ENCODE peak calls at places on chromosomes 5 and 9, in ten cellular contexts. One of them, this sample, is unnamed.

GRCh38 chr9:118522093-118523028 is 818.2 kb downstream of the TLR4 start:
- DNase-seq in cardiac fibroblast: peak; percentile 38
- DNase-seq in T-helper 2 cell: no peak
- DNase-seq in cardiac muscle cell: peak; percentile 37
- DNase-seq in KBM-7: peak; percentile 56
- DNase-seq in Karpas-422: peak; percentile 80
- DNase-seq in progenitor cell of endocrine pancreas: peak; percentile 30
- DNase-seq in stimulated activated CD8-positive, alpha-beta memory T cell treated with anti-CD3 and anti-CD28 coated beads, Interleukin-15, amount 100 ng/mL, for 24 hours: no peak
- DNase-seq in stimulated activated CD4-positive, alpha-beta T cell treated with anti-CD3 and anti-CD28 coated beads, Interleukin-1b, Interleukin-23, amount 100 ng/mL, for 24 hours: no peak
- DNase-seq in activated CD4-positive, alpha-beta T cell treated with anti-CD3 and anti-CD28 coated beads, Interleukin-2, amount 50 U/mL, for 1 hour: no peak
- DNase-seq in this sample: no peak

GRCh38 chr5:177447611-177448243 is 1.1 kb downstream of the PRR7 start:
- DNase-seq in progenitor cell of endocrine pancreas: peak; percentile 52
- DNase-seq in activated CD4-positive, alpha-beta T cell treated with anti-CD3 and anti-CD28 coated beads, Interleukin-2, amount 50 U/mL, for 1 hour: no peak
- DNase-seq in stimulated activated CD4-positive, alpha-beta T cell treated with anti-CD3 and anti-CD28 coated beads, Interleukin-1b, Interleukin-23, amount 100 ng/mL, for 24 hours: no peak
- DNase-seq in stimulated activated CD8-positive, alpha-beta memory T cell treated with anti-CD3 and anti-CD28 coated beads, Interleukin-15, amount 100 ng/mL, for 24 hours: no peak
- DNase-seq in cardiac muscle cell: peak; percentile 78
- DNase-seq in Karpas-422: peak; percentile 84
- DNase-seq in cardiac fibroblast: peak; percentile 83
- DNase-seq in T-helper 2 cell: no peak
- DNase-seq in KBM-7: peak; percentile 48
- DNase-seq in this sample: peak; percentile 64

GRCh38 chr5:180830253-180831138 is 27.9 kb upstream of the MGAT1 start:
- DNase-seq in progenitor cell of endocrine pancreas: no peak
- DNase-seq in cardiac muscle cell: no peak
- DNase-seq in cardiac fibroblast: peak; percentile 49
- DNase-seq in KBM-7: no peak
- DNase-seq in Karpas-422: peak; percentile 82
- DNase-seq in stimulated activated CD8-positive, alpha-beta memory T cell treated with anti-CD3 and anti-CD28 coated beads, Interleukin-15, amount 100 ng/mL, for 24 hours: peak; percentile 34
- DNase-seq in T-helper 2 cell: peak; percentile 51
- DNase-seq in stimulated activated CD4-positive, alpha-beta T cell treated with anti-CD3 and anti-CD28 coated beads, Interleukin-1b, Interleukin-23, amount 100 ng/mL, for 24 hours: peak; percentile 39
- DNase-seq in activated CD4-positive, alpha-beta T cell treated with anti-CD3 and anti-CD28 coated beads, Interleukin-2, amount 50 U/mL, for 1 hour: peak; percentile 76
- DNase-seq in this sample: peak; percentile 83

GRCh38 chr5:135651156-135651555 is 72.4 kb upstream of the CXCL14 start:
- DNase-seq in stimulated activated CD8-positive, alpha-beta memory T cell treated with anti-CD3 and anti-CD28 coated beads, Interleukin-15, amount 100 ng/mL, for 24 hours: no peak
- DNase-seq in KBM-7: no peak
- DNase-seq in cardiac fibroblast: no peak
- DNase-seq in progenitor cell of endocrine pancreas: no peak
- DNase-seq in T-helper 2 cell: no peak
- DNase-seq in cardiac muscle cell: peak; percentile 5
- DNase-seq in Karpas-422: no peak
- DNase-seq in activated CD4-positive, alpha-beta T cell treated with anti-CD3 and anti-CD28 coated beads, Interleukin-2, amount 50 U/mL, for 1 hour: no peak
- DNase-seq in stimulated activated CD4-positive, alpha-beta T cell treated with anti-CD3 and anti-CD28 coated beads, Interleukin-1b, Interleukin-23, amount 100 ng/mL, for 24 hours: no peak
- DNase-seq in this sample: no peak

GRCh38 chr9:89375181-89375760 is 57.0 kb downstream of the SECISBP2 start:
- DNase-seq in stimulated activated CD4-positive, alpha-beta T cell treated with anti-CD3 and anti-CD28 coated beads, Interleukin-1b, Interleukin-23, amount 100 ng/mL, for 24 hours: no peak
- DNase-seq in stimulated activated CD8-positive, alpha-beta memory T cell treated with anti-CD3 and anti-CD28 coated beads, Interleukin-15, amount 100 ng/mL, for 24 hours: no peak
- DNase-seq in activated CD4-positive, alpha-beta T cell treated with anti-CD3 and anti-CD28 coated beads, Interleukin-2, amount 50 U/mL, for 1 hour: no peak
- DNase-seq in cardiac fibroblast: no peak
- DNase-seq in T-helper 2 cell: no peak
- DNase-seq in Karpas-422: peak; percentile 64
- DNase-seq in cardiac muscle cell: no peak
- DNase-seq in KBM-7: peak; percentile 83
- DNase-seq in progenitor cell of endocrine pancreas: no peak
- DNase-seq in this sample: no peak

GRCh38 chr9:127558581-127559246 is 53.4 kb upstream of the STXBP1 start:
- DNase-seq in cardiac muscle cell: no peak
- DNase-seq in activated CD4-positive, alpha-beta T cell treated with anti-CD3 and anti-CD28 coated beads, Interleukin-2, amount 50 U/mL, for 1 hour: no peak
- DNase-seq in T-helper 2 cell: no peak
- DNase-seq in stimulated activated CD4-positive, alpha-beta T cell treated with anti-CD3 and anti-CD28 coated beads, Interleukin-1b, Interleukin-23, amount 100 ng/mL, for 24 hours: no peak
- DNase-seq in Karpas-422: no peak
- DNase-seq in progenitor cell of endocrine pancreas: no peak
- DNase-seq in KBM-7: no peak
- DNase-seq in stimulated activated CD8-positive, alpha-beta memory T cell treated with anti-CD3 and anti-CD28 coated beads, Interleukin-15, amount 100 ng/mL, for 24 hours: no peak
- DNase-seq in cardiac fibroblast: no peak
- DNase-seq in this sample: no peak

GRCh38 chr5:52498607-52499006 is 289.1 kb upstream of the ITGA1 start:
- DNase-seq in cardiac muscle cell: no peak
- DNase-seq in KBM-7: no peak
- DNase-seq in progenitor cell of endocrine pancreas: no peak
- DNase-seq in T-helper 2 cell: no peak
- DNase-seq in stimulated activated CD4-positive, alpha-beta T cell treated with anti-CD3 and anti-CD28 coated beads, Interleukin-1b, Interleukin-23, amount 100 ng/mL, for 24 hours: no peak
- DNase-seq in stimulated activated CD8-positive, alpha-beta memory T cell treated with anti-CD3 and anti-CD28 coated beads, Interleukin-15, amount 100 ng/mL, for 24 hours: no peak
- DNase-seq in cardiac fibroblast: no peak
- DNase-seq in Karpas-422: no peak
- DNase-seq in activated CD4-positive, alpha-beta T cell treated with anti-CD3 and anti-CD28 coated beads, Interleukin-2, amount 50 U/mL, for 1 hour: no peak
- DNase-seq in this sample: no peak

GRCh38 chr5:145931718-145932117 is 4.7 kb upstream of the SH3RF2 start:
- DNase-seq in stimulated activated CD4-positive, alpha-beta T cell treated with anti-CD3 and anti-CD28 coated beads, Interleukin-1b, Interleukin-23, amount 100 ng/mL, for 24 hours: no peak
- DNase-seq in T-helper 2 cell: no peak
- DNase-seq in stimulated activated CD8-positive, alpha-beta memory T cell treated with anti-CD3 and anti-CD28 coated beads, Interleukin-15, amount 100 ng/mL, for 24 hours: no peak
- DNase-seq in Karpas-422: no peak
- DNase-seq in cardiac fibroblast: no peak
- DNase-seq in activated CD4-positive, alpha-beta T cell treated with anti-CD3 and anti-CD28 coated beads, Interleukin-2, amount 50 U/mL, for 1 hour: no peak
- DNase-seq in progenitor cell of endocrine pancreas: no peak
- DNase-seq in KBM-7: no peak
- DNase-seq in cardiac muscle cell: no peak
- DNase-seq in this sample: no peak

GRCh38 chr9:92265159-92265558 is 28.3 kb downstream of the IARS1 start:
- DNase-seq in KBM-7: no peak
- DNase-seq in stimulated activated CD8-positive, alpha-beta memory T cell treated with anti-CD3 and anti-CD28 coated beads, Interleukin-15, amount 100 ng/mL, for 24 hours: no peak
- DNase-seq in activated CD4-positive, alpha-beta T cell treated with anti-CD3 and anti-CD28 coated beads, Interleukin-2, amount 50 U/mL, for 1 hour: no peak
- DNase-seq in stimulated activated CD4-positive, alpha-beta T cell treated with anti-CD3 and anti-CD28 coated beads, Interleukin-1b, Interleukin-23, amount 100 ng/mL, for 24 hours: no peak
- DNase-seq in cardiac muscle cell: no peak
- DNase-seq in T-helper 2 cell: no peak
- DNase-seq in progenitor cell of endocrine pancreas: no peak
- DNase-seq in cardiac fibroblast: no peak
- DNase-seq in Karpas-422: no peak
- DNase-seq in this sample: no peak

GRCh38 chr9:137668203-137668602 is 49.4 kb downstream of the EHMT1 start:
- DNase-seq in Karpas-422: no peak
- DNase-seq in cardiac muscle cell: no peak
- DNase-seq in cardiac fibroblast: no peak
- DNase-seq in T-helper 2 cell: no peak
- DNase-seq in stimulated activated CD8-positive, alpha-beta memory T cell treated with anti-CD3 and anti-CD28 coated beads, Interleukin-15, amount 100 ng/mL, for 24 hours: no peak
- DNase-seq in stimulated activated CD4-positive, alpha-beta T cell treated with anti-CD3 and anti-CD28 coated beads, Interleukin-1b, Interleukin-23, amount 100 ng/mL, for 24 hours: no peak
- DNase-seq in KBM-7: no peak
- DNase-seq in progenitor cell of endocrine pancreas: no peak
- DNase-seq in activated CD4-positive, alpha-beta T cell treated with anti-CD3 and anti-CD28 coated beads, Interleukin-2, amount 50 U/mL, for 1 hour: no peak
- DNase-seq in this sample: no peak

GRCh38 chr5:169029661-169030274 is 271.2 kb downstream of the SLIT3 start:
- DNase-seq in progenitor cell of endocrine pancreas: no peak
- DNase-seq in stimulated activated CD8-positive, alpha-beta memory T cell treated with anti-CD3 and anti-CD28 coated beads, Interleukin-15, amount 100 ng/mL, for 24 hours: no peak
- DNase-seq in cardiac muscle cell: no peak
- DNase-seq in Karpas-422: no peak
- DNase-seq in T-helper 2 cell: no peak
- DNase-seq in activated CD4-positive, alpha-beta T cell treated with anti-CD3 and anti-CD28 coated beads, Interleukin-2, amount 50 U/mL, for 1 hour: no peak
- DNase-seq in KBM-7: no peak
- DNase-seq in cardiac fibroblast: peak; percentile 29
- DNase-seq in stimulated activated CD4-positive, alpha-beta T cell treated with anti-CD3 and anti-CD28 coated beads, Interleukin-1b, Interleukin-23, amount 100 ng/mL, for 24 hours: no peak
- DNase-seq in this sample: no peak

GRCh38 chr5:129904667-129905466 is 602 bp downstream of the CHSY3 start:
- DNase-seq in T-helper 2 cell: no peak
- DNase-seq in stimulated activated CD8-positive, alpha-beta memory T cell treated with anti-CD3 and anti-CD28 coated beads, Interleukin-15, amount 100 ng/mL, for 24 hours: no peak
- DNase-seq in cardiac muscle cell: peak; percentile 16
- DNase-seq in stimulated activated CD4-positive, alpha-beta T cell treated with anti-CD3 and anti-CD28 coated beads, Interleukin-1b, Interleukin-23, amount 100 ng/mL, for 24 hours: no peak
- DNase-seq in cardiac fibroblast: peak; percentile 11
- DNase-seq in KBM-7: no peak
- DNase-seq in progenitor cell of endocrine pancreas: peak; percentile 18
- DNase-seq in Karpas-422: no peak
- DNase-seq in activated CD4-positive, alpha-beta T cell treated with anti-CD3 and anti-CD28 coated beads, Interleukin-2, amount 50 U/mL, for 1 hour: no peak
- DNase-seq in this sample: peak; percentile 21

GRCh38 chr9:131503626-131504465 is 1.1 kb downstream of the POMT1 start:
- DNase-seq in T-helper 2 cell: peak; percentile 61
- DNase-seq in cardiac fibroblast: no peak
- DNase-seq in stimulated activated CD4-positive, alpha-beta T cell treated with anti-CD3 and anti-CD28 coated beads, Interleukin-1b, Interleukin-23, amount 100 ng/mL, for 24 hours: peak; percentile 26
- DNase-seq in Karpas-422: no peak
- DNase-seq in stimulated activated CD8-positive, alpha-beta memory T cell treated with anti-CD3 and anti-CD28 coated beads, Interleukin-15, amount 100 ng/mL, for 24 hours: peak; percentile 17
- DNase-seq in KBM-7: peak; percentile 53
- DNase-seq in activated CD4-positive, alpha-beta T cell treated with anti-CD3 and anti-CD28 coated beads, Interleukin-2, amount 50 U/mL, for 1 hour: peak; percentile 63
- DNase-seq in progenitor cell of endocrine pancreas: no peak
- DNase-seq in cardiac muscle cell: no peak
- DNase-seq in this sample: no peak

GRCh38 chr9:99176527-99177013 is 45.2 kb downstream of the ALG2 start:
- DNase-seq in cardiac muscle cell: no peak
- DNase-seq in stimulated activated CD4-positive, alpha-beta T cell treated with anti-CD3 and anti-CD28 coated beads, Interleukin-1b, Interleukin-23, amount 100 ng/mL, for 24 hours: no peak
- DNase-seq in Karpas-422: no peak
- DNase-seq in activated CD4-positive, alpha-beta T cell treated with anti-CD3 and anti-CD28 coated beads, Interleukin-2, amount 50 U/mL, for 1 hour: no peak
- DNase-seq in progenitor cell of endocrine pancreas: no peak
- DNase-seq in stimulated activated CD8-positive, alpha-beta memory T cell treated with anti-CD3 and anti-CD28 coated beads, Interleukin-15, amount 100 ng/mL, for 24 hours: no peak
- DNase-seq in cardiac fibroblast: no peak
- DNase-seq in T-helper 2 cell: no peak
- DNase-seq in KBM-7: no peak
- DNase-seq in this sample: no peak